ENCODE peak calls at places on chromosome 14, in ten cellular contexts. B is PC-3; U is thoracic aorta; G is NCI-H2171 treated with DMSO at 0.1 percent for 48 hours; M is IMR-90; X is lower leg skin; Q is activated naive CD4-positive, alpha-beta T cell; E is HCT116; K is ecto neural progenitor cell; F is stimulated activated CD4-positive, alpha-beta T cell treated with anti-CD3 and anti-CD28 coated beads, Interleukin-1b, Interleukin-23, amount 100 ng/mL, for 48 hours. Z is an unnamed sample.
A peak's percentile ranks its signal among the peaks of the same experiment; 100 is the strongest.

GRCh38 chr14:35821546-35822411 is 4.4 kb upstream of the BRMS1L start:
- DNase-seq in B (peak; percentile 66), U (no peak), G (peak; percentile 60), M (peak; percentile 45), X (no peak), Q (no peak), E (peak; percentile 53), K (no peak), F (no peak), Z (no peak)

GRCh38 chr14:34633697-34634096 is 3.7 kb upstream of the SNX6 start:
- DNase-seq in B (no peak), U (no peak), G (no peak), M (no peak), X (no peak), Q (no peak), E (no peak), K (no peak), F (no peak), Z (no peak)

GRCh38 chr14:20798318-20798717 is 4.3 kb downstream of the RNASE1 start:
- DNase-seq in B (no peak), U (no peak), G (no peak), M (no peak), X (no peak), Q (no peak), E (no peak), K (no peak), F (no peak), Z (no peak)

GRCh38 chr14:81889529-81889928 is 355.9 kb upstream of the SEL1L start:
- DNase-seq in B (no peak), U (no peak), G (peak; percentile 16), M (no peak), X (no peak), Q (no peak), E (no peak), K (no peak), F (no peak), Z (no peak)

GRCh38 chr14:71529855-71530254 is 402.4 kb upstream of the RGS6 start:
- DNase-seq in B (no peak), U (peak; percentile 12), G (no peak), M (no peak), X (no peak), Q (no peak), E (no peak), K (no peak), F (no peak), Z (no peak)

GRCh38 chr14:72801381-72801812 is 92.5 kb downstream of the DPF3 start:
- DNase-seq in B (peak; percentile 99), U (no peak), G (no peak), M (peak; percentile 99), X (no peak), Q (no peak), E (peak; percentile 50), K (no peak), F (no peak), Z (no peak)

GRCh38 chr14:104882325-104882973 is 17.4 kb downstream of the CEP170B start:
- DNase-seq in B (peak; percentile 82), U (no peak), G (peak; percentile 37), M (no peak), X (no peak), Q (no peak), E (peak; percentile 36), K (no peak), F (no peak), Z (no peak)

GRCh38 chr14:95679995-95680735 is 6.1 kb upstream of the TCL1B start:
- DNase-seq in B (no peak), U (no peak), G (peak; percentile 18), M (no peak), X (peak; percentile 74), Q (no peak), E (peak; percentile 13), K (no peak), F (no peak), Z (no peak)

GRCh38 chr14:92652413-92653151 is 95.8 kb downstream of the LGMN start:
- DNase-seq in B (no peak), U (no peak), G (no peak), M (no peak), X (no peak), Q (no peak), E (no peak), K (no peak), F (no peak), Z (no peak)

GRCh38 chr14:22646570-22647254 is 2.6 kb upstream of the OR6J1 start:
- DNase-seq in B (peak; percentile 91), U (no peak), G (no peak), M (peak; percentile 79), X (no peak), Q (no peak), E (no peak), K (no peak), F (no peak), Z (no peak)

GRCh38 chr14:93047661-93048060 is 68.1 kb downstream of the ITPK1 start:
- DNase-seq in B (no peak), U (no peak), G (no peak), M (no peak), X (peak; percentile 90), Q (no peak), E (no peak), K (no peak), F (no peak), Z (no peak)

GRCh38 chr14:78644824-78645559 is 474.8 kb downstream of the NRXN3 start:
- DNase-seq in B (no peak), U (no peak), G (no peak), M (no peak), X (no peak), Q (no peak), E (no peak), K (no peak), F (no peak), Z (no peak)

GRCh38 chr14:85252011-85252410 is 277.9 kb upstream of the FLRT2 start:
- DNase-seq in B (peak; percentile 83), U (no peak), G (no peak), M (peak; percentile 65), X (no peak), Q (no peak), E (no peak), K (no peak), F (no peak), Z (no peak)

GRCh38 chr14:86055512-86055911 is 525.6 kb downstream of the FLRT2 start:
- DNase-seq in B (peak; percentile 11), U (no peak), G (peak; percentile 51), M (peak; percentile 13), X (no peak), Q (no peak), E (no peak), K (no peak), F (no peak), Z (no peak)

GRCh38 chr14:70188608-70189540 is at the start of gene SLC8A3:
- DNase-seq in B (no peak), U (no peak), G (peak; percentile 60), M (peak; percentile 37), X (no peak), Q (no peak), E (no peak), K (peak; percentile 79), F (peak; percentile 29), Z (no peak)

GRCh38 chr14:61218157-61218556 is 63.0 kb downstream of the TMEM30B start:
- DNase-seq in B (peak; percentile 87), U (no peak), G (no peak), M (no peak), X (no peak), Q (no peak), E (no peak), K (no peak), F (no peak), Z (no peak)

GRCh38 chr14:54564799-54565235 is 2.1 kb upstream of the SAMD4A start:
- DNase-seq in B (peak; percentile 83), U (no peak), G (peak; percentile 80), M (peak; percentile 87), X (no peak), Q (no peak), E (no peak), K (no peak), F (no peak), Z (no peak)

GRCh38 chr14:31477248-31477647 is 10.6 kb downstream of the GPR33 start:
- DNase-seq in B (no peak), U (no peak), G (no peak), M (no peak), X (no peak), Q (no peak), E (no peak), K (no peak), F (no peak), Z (no peak)

GRCh38 chr14:76050797-76051392 is 65.3 kb downstream of the IFT43 start:
- DNase-seq in B (peak; percentile 80), U (no peak), G (peak; percentile 83), M (peak; percentile 65), X (no peak), Q (peak; percentile 1), E (peak; percentile 21), K (peak; percentile 62), F (peak; percentile 38), Z (no peak)

GRCh38 chr14:62189698-62190097 is 427.5 kb downstream of the SNAPC1 start:
- DNase-seq in B (peak; percentile 73), U (no peak), G (no peak), M (peak; percentile 78), X (no peak), Q (no peak), E (no peak), K (no peak), F (no peak), Z (peak; percentile 42)

GRCh38 chr14:33062881-33063280 is 124.2 kb downstream of the NPAS3 start:
- DNase-seq in B (peak; percentile 79), U (no peak), G (no peak), M (no peak), X (no peak), Q (no peak), E (no peak), K (no peak), F (no peak), Z (no peak)

GRCh38 chr14:89660183-89660582 is 243.2 kb upstream of the FOXN3 start:
- DNase-seq in B (no peak), U (no peak), G (peak; percentile 59), M (peak; percentile 84), X (no peak), Q (no peak), E (no peak), K (no peak), F (no peak), Z (no peak)

GRCh38 chr14:72812292-72812851 is 81.5 kb downstream of the DPF3 start:
- DNase-seq in B (no peak), U (peak; percentile 48), G (no peak), M (no peak), X (no peak), Q (no peak), E (no peak), K (no peak), F (no peak), Z (no peak)

GRCh38 chr14:32561520-32561919 is 232.4 kb downstream of the AKAP6 start:
- DNase-seq in B (peak; percentile 85), U (no peak), G (no peak), M (peak; percentile 50), X (no peak), Q (no peak), E (no peak), K (no peak), F (no peak), Z (no peak)

GRCh38 chr14:22978873-22979671 is 3.3 kb downstream of the AJUBA start:
- DNase-seq in B (peak; percentile 32), U (no peak), G (peak; percentile 94), M (no peak), X (peak; percentile 94), Q (no peak), E (no peak), K (no peak), F (no peak), Z (no peak)

GRCh38 chr14:75098682-75099081 is 28.2 kb downstream of the NEK9 start:
- DNase-seq in B (no peak), U (no peak), G (no peak), M (no peak), X (no peak), Q (no peak), E (no peak), K (no peak), F (no peak), Z (no peak)

GRCh38 chr14:85342858-85343607 is 186.9 kb upstream of the FLRT2 start:
- DNase-seq in B (no peak), U (no peak), G (no peak), M (no peak), X (no peak), Q (no peak), E (no peak), K (no peak), F (no peak), Z (no peak)

GRCh38 chr14:25537846-25538455 is 488.0 kb upstream of the STXBP6 start:
- DNase-seq in B (peak; percentile 29), U (no peak), G (peak; percentile 19), M (no peak), X (no peak), Q (no peak), E (no peak), K (peak; percentile 55), F (peak; percentile 3), Z (no peak)

Z was measured in vagina.